ENCODE peak calls at places on chromosome 13, in eight cellular contexts. I is pancreas; K is PC-9; M is lower leg skin; T is CD8-positive, alpha-beta T cell; R is IMR-90; A is choroid plexus epithelial cell; C is fibroblast of the aortic adventitia. P is an unnamed sample.

GRCh38 chr13:63843766-63844699 is 2428.4 kb upstream of the PCDH20 start:
- DNase-seq in K (no peak), C (no peak), I (no peak), T (no peak), R (no peak), A (no peak), M (no peak), P (peak)

GRCh38 chr13:49220035-49220855 is at the start of gene MLNR:
- DNase-seq in I (no peak), C (no peak), A (no peak), R (no peak), M (no peak), T (peak), K (no peak), P (peak)

GRCh38 chr13:20182231-20182846 is 10.4 kb downstream of the GJB2 start:
- DNase-seq in T (peak), I (no peak), K (peak), C (peak), M (peak), A (peak), R (peak), P (peak)

GRCh38 chr13:45231722-45232121 is 30.9 kb upstream of the KCTD4 start:
- DNase-seq in A (peak), R (peak), K (no peak), I (no peak), M (no peak), T (no peak), C (peak), P (no peak)

GRCh38 chr13:73499685-73500084 is 440.9 kb downstream of the KLF5 start:
- DNase-seq in M (no peak), A (no peak), T (no peak), R (no peak), I (no peak), K (no peak), C (no peak), P (no peak)

GRCh38 chr13:100818706-100819105 is 144.1 kb upstream of the TMTC4 start:
- DNase-seq in A (no peak), K (no peak), I (no peak), T (no peak), M (no peak), R (no peak), C (peak), P (no peak)

GRCh38 chr13:109274188-109274821 is 512.1 kb downstream of the IRS2 start:
- DNase-seq in M (no peak), A (peak), R (peak), I (no peak), K (peak), T (no peak), C (peak), P (no peak)

GRCh38 chr13:91398413-91399188 is at the start of gene GPC5:
- DNase-seq in C (peak), A (peak), I (peak), R (peak), T (peak), K (peak), M (peak), P (peak)

GRCh38 chr13:85379433-85379832 is 419.8 kb downstream of the SLITRK6 start:
- DNase-seq in C (no peak), T (no peak), R (no peak), M (no peak), I (no peak), A (peak), K (no peak), P (no peak)

GRCh38 chr13:85675508-85675907 is 123.7 kb downstream of the SLITRK6 start:
- DNase-seq in M (no peak), K (no peak), A (peak), R (no peak), C (no peak), T (no peak), I (no peak), P (no peak)

GRCh38 chr13:103607995-103608394 is 541.8 kb upstream of the SLC10A2 start:
- DNase-seq in T (no peak), M (no peak), A (no peak), C (no peak), R (no peak), K (no peak), I (no peak), P (no peak)

GRCh38 chr13:108328848-108329247 is 59.3 kb downstream of the TNFSF13B start:
- DNase-seq in T (no peak), K (no peak), I (no peak), R (no peak), A (no peak), C (no peak), M (no peak), P (no peak)

GRCh38 chr13:47796816-47797215 is 204.3 kb downstream of the SUCLA2 start:
- DNase-seq in K (no peak), C (no peak), T (no peak), M (no peak), I (no peak), R (no peak), A (no peak), P (no peak)

GRCh38 chr13:39306639-39307589 is 268.7 kb downstream of the NHLRC3 start:
- DNase-seq in K (no peak), R (no peak), A (no peak), I (no peak), T (no peak), C (no peak), M (no peak), P (no peak)

GRCh38 chr13:75774176-75774575 is 138.0 kb downstream of the LMO7 start:
- DNase-seq in C (no peak), M (no peak), R (peak), K (no peak), I (no peak), T (no peak), A (no peak), P (no peak)

GRCh38 chr13:75258159-75258782 is 223.7 kb downstream of the TBC1D4 start:
- DNase-seq in R (peak), A (peak), M (no peak), C (peak), K (peak), I (no peak), T (no peak), P (no peak)

GRCh38 chr13:30877335-30877734 is 28.7 kb upstream of the MEDAG start:
- DNase-seq in K (no peak), T (no peak), M (no peak), C (peak), I (no peak), A (peak), R (peak), P (no peak)

GRCh38 chr13:29270536-29271045 is 324.9 kb downstream of the SLC7A1 start:
- DNase-seq in I (no peak), T (no peak), K (no peak), C (no peak), M (no peak), R (no peak), A (no peak), P (no peak)

GRCh38 chr13:29266743-29267142 is 328.7 kb downstream of the SLC7A1 start:
- DNase-seq in A (no peak), I (no peak), R (no peak), T (no peak), C (no peak), K (no peak), M (no peak), P (no peak)

GRCh38 chr13:29260684-29261083 is 334.8 kb downstream of the SLC7A1 start:
- DNase-seq in C (no peak), R (no peak), K (no peak), I (no peak), T (no peak), A (peak), M (no peak), P (no peak)

DNA sequence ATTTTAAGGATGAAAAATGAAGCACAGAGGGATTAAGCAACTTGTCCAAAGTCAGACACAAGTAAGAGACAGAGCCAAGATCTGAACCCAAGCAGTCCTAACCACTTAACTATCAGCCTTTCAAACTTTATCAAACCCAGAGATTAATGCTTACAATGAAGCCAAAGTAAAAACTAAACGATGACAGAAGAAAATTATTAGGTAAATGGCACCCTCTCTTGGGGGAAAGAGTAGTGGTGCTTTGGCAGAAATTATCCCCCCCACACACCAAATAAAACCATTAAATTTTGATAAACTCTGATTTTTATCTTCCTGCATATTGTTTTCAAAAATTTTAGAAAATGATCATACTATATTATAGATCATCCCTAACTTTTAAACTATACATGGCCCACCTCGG is 329.2 kb downstream of the SLC7A1 start:
- DNase-seq in A (no peak), C (no peak), I (no peak), T (no peak), M (no peak), K (no peak), R (no peak), P (no peak)
- TF ChIP-seq CTCF in A (no peak), C (no peak), I (no peak), T (no peak), M (no peak), K (no peak), R (no peak), P (no peak)

GRCh38 chr13:114015111-114015551 is 41.3 kb upstream of the C13orf46 start:
- DNase-seq in K (no peak), C (no peak), A (no peak), T (no peak), R (no peak), I (no peak), M (no peak), P (no peak)
- H3K4me3 ChIP-seq in K (no peak), C (no peak), A (no peak), T (no peak), R (no peak), I (no peak), M (no peak), P (no peak)

DNA sequence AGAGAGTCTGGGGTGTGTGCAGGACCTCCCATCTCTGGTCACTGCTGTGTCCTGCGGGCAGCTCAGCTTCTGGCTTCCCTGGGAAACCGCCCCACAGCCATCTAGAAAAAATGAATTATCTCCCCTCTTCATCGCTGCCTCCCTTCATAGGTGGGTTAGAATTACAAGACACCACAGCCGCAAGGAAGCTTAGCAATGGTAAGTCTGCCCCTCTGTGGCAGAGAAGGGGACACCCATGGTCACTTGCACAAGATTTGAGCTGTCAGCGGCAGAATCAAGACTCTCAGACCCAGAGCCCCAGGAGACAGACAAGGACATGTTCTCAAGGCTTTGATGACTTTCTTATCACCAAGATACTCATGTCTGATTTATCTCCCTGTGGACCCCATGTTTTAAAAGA is 110.8 kb upstream of the PABPC3 start:
- DNase-seq in A (no peak), C (no peak), T (no peak), I (no peak), R (no peak), K (no peak), M (no peak), P (peak)
- TF ChIP-seq CTCF in A (no peak), C (no peak), T (no peak), I (no peak), R (no peak), K (no peak), M (no peak), P (no peak)

GRCh38 chr13:46600943-46601311 is 48.0 kb downstream of the LRCH1 start:
- DNase-seq in M (no peak), A (no peak), R (no peak), T (no peak), C (no peak), K (no peak), I (no peak), P (peak)

GRCh38 chr13:46598140-46598819 is 45.3 kb downstream of the LRCH1 start:
- DNase-seq in R (no peak), C (no peak), T (no peak), I (no peak), A (no peak), M (no peak), K (no peak), P (no peak)

GRCh38 chr13:46595918-46596315 is 42.9 kb downstream of the LRCH1 start:
- DNase-seq in C (no peak), I (no peak), T (no peak), A (no peak), M (no peak), K (no peak), R (no peak), P (no peak)

GRCh38 chr13:46596501-46596900 is 43.5 kb downstream of the LRCH1 start:
- DNase-seq in T (no peak), R (no peak), K (no peak), M (no peak), C (no peak), A (no peak), I (no peak), P (no peak)

GRCh38 chr13:46598820-46599180 is 45.8 kb downstream of the LRCH1 start:
- DNase-seq in T (no peak), R (no peak), I (no peak), A (no peak), K (no peak), C (no peak), M (no peak), P (no peak)
- H3K4me3 ChIP-seq in T (no peak), R (no peak), I (no peak), A (no peak), K (no peak), C (no peak), M (no peak), P (no peak)

GRCh38 chr13:67736646-67737420 is 506.7 kb upstream of the PCDH9 start:
- DNase-seq in A (peak), I (no peak), M (no peak), T (no peak), R (peak), C (peak), K (no peak), P (no peak)
- TF ChIP-seq CTCF in A (peak), I (no peak), M (no peak), T (no peak), R (peak), C (no peak), K (no peak), P (peak)

GRCh38 chr13:22114630-22115311 is 443.9 kb downstream of the FGF9 start:
- DNase-seq in I (no peak), T (peak), C (no peak), M (no peak), A (no peak), R (peak), K (no peak), P (no peak)
- H3K4me3 ChIP-seq in I (no peak), T (no peak), C (no peak), M (no peak), A (no peak), R (no peak), K (no peak), P (no peak)

GRCh38 chr13:26698392-26699196 is 62.0 kb downstream of the GPR12 start:
- DNase-seq in M (peak), R (peak), A (peak), T (peak), C (peak), I (peak), K (peak), P (peak)
- TF ChIP-seq CTCF in M (peak), R (peak), A (peak), T (peak), C (peak), I (peak), K (peak), P (peak)

DNA sequence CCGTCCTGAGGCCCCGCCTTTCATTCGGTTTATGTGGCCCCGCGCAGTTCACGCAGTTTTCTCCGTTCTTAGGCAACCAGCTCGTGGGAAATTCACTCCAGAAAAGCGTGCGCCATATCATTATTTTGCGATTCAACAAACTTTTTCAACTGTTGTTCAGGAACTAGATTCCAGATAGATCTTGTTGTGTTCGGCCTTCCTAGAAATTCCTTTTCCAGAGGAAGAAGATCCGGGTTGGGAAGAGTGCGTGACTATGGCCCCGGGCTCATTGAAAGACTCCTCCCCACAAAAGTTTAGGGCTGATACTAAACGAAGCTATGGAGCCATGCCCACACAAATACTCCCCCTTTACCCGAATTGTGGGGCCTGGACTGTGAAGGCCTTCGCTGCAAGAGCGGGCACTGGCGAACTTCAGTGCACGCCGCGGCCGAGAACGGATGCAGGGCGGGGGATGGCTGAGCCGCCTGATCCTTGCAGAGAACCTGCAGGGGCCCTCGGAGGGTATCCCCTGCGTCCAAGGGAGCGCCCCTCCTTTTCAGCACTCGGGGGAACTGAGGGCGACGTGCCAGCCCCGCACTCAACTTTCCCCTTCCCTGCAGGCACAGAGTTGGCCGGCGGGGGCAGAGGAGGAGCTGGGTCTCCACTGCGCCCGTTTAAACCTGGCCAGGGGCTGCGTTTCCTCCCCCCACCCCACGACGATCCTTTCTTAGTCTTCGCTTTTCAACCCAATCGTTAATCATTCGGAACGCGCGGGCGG is 904 bp upstream of the SOX1 start:
- DNase-seq in I (no peak), M (peak), C (no peak), K (no peak), R (no peak), T (no peak), A (no peak), P (peak)
- H3K4me3 ChIP-seq in I (peak), M (no peak), C (no peak), K (no peak), R (no peak), T (peak), A (no peak), P (no peak)